ENCODE peak calls at places on chromosomes 11 and 22, in seven cellular contexts. K is IMR-90, J is Peyer's patch, S is transverse colon, A is prostate gland, R is uterus, U is body of pancreas. F is an unnamed sample. For H3K27me3, the result is how much of the 10 kb centered on the place peaks cover.

GRCh38 chr11:61671527-61671926 is 8.7 kb upstream of the DAGLA start:
- DNase-seq in J (no peak), K (no peak), S (peak), R (no peak), A (no peak), U (peak), F (no peak)

GRCh38 chr11:65254724-65255123 is 7.0 kb upstream of the POLA2 start:
- DNase-seq in U (no peak), S (no peak), A (no peak), K (peak), J (no peak), R (no peak), F (no peak)

GRCh38 chr22:20588843-20589581 is 81.6 kb downstream of the MED15 start:
- DNase-seq in K (no peak), A (no peak), U (no peak), S (no peak), J (no peak), R (no peak), F (no peak)

GRCh38 chr22:44386386-44387035 is 73.8 kb upstream of the SHISAL1 start:
- DNase-seq in A (no peak), S (no peak), U (no peak), J (no peak), R (no peak), K (no peak), F (no peak)

GRCh38 chr11:2261436-2262230 is 8.8 kb downstream of the ASCL2 start:
- DNase-seq in R (no peak), S (no peak), J (no peak), U (no peak), A (peak), K (no peak), F (no peak)

GRCh38 chr11:44949160-44950035 is 1.3 kb downstream of the TP53I11 start:
- DNase-seq in A (peak), U (no peak), S (peak), R (peak), K (peak), J (peak), F (no peak)

GRCh38 chr11:13000721-13001120 is 8.4 kb upstream of the RASSF10 start:
- DNase-seq in K (no peak), J (no peak), S (no peak), R (no peak), A (no peak), U (no peak), F (no peak)

GRCh38 chr11:26704249-26704648 is 17.6 kb downstream of the SLC5A12 start:
- DNase-seq in J (no peak), U (no peak), A (no peak), K (no peak), R (no peak), S (peak), F (no peak)

GRCh38 chr11:74238243-74238642 is 67.2 kb downstream of the PPME1 start:
- DNase-seq in R (no peak), A (no peak), S (no peak), U (no peak), K (no peak), J (no peak), F (no peak)

GRCh38 chr22:29883045-29883830 is at the start of gene MTMR3:
- DNase-seq in A (peak), S (peak), R (peak), J (peak), K (peak), U (peak), F (peak)
- TF ChIP-seq POLR2A in A (peak), S (peak), R (peak), J (peak), K (peak), U (peak), F (peak)

GRCh38 chr22:19148417-19149046 is 1.6 kb downstream of the GSC2 start:
- DNase-seq in K (no peak), A (no peak), J (no peak), S (no peak), U (no peak), R (no peak), F (no peak)
- H3K27me3 ChIP-seq in K (half or more), A (under half), J (under half), S (half or more), U (under half), R (under half), F (under half)

DNA sequence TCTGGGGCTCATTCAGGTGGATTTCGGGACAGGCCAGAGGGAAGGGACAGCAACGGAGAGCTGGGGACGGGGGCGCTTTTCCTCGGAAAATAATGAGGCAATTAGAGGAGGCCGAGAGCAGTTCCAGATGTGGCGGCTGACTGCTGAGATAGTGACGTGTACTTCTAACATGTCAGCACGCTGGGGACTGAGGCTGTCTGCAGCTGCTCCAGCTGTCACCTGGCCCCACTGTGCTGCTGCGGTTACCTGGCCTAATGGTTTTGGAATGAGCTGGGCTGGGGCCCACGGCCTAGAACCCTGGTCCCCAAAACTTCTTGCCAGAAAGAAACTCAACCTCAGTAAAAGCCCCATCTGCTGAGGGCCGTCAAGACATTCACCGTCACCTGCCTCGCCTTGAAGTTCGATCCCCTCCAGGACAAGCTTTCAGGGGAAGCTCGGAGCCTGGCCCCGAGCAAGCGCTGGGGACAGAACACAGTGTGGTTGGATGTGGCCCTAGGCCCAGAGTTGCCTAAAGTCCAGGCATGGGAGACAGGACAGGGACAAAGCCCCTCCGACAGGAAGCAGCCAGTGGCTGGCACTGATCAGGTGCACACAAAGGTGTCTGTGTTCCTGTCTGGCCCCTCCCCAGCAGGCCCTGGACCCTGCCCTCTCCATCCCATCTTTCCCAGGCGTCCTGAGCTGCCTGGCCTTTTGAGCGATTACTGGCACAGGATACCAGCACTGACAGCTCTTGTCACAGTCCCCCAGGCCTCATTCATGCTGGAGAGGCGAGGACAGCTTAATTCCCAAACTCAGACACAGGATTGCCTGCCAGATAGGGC is 22.1 kb downstream of the RPUSD4 start:
- DNase-seq in R (no peak), U (no peak), A (no peak), S (peak), K (no peak), J (peak), F (no peak)
- TF ChIP-seq POLR2A in R (no peak), U (no peak), A (no peak), S (no peak), K (no peak), J (no peak), F (no peak)

GRCh38 chr11:86637976-86638375 is 34.4 kb downstream of the ME3 start:
- DNase-seq in S (no peak), U (no peak), A (no peak), J (no peak), K (peak), R (no peak), F (no peak)
- H3K27me3 ChIP-seq in S (under half), U (under half), A (under half), J (under half), K (under half), R (under half), F (under half)

F was measured in tibial nerve.